ENCODE peak calls at places on chromosomes 13 and 19, in eight cellular contexts. One of them, this sample, is unnamed.
A peak's percentile ranks its signal among the peaks of the same experiment; 100 is the strongest.

GRCh38 chr19:44677019-44677809 is 5.9 kb downstream of the CEACAM19 start:
- DNase-seq in HFFc6: peak; percentile 65
- DNase-seq in cardiac fibroblast: peak; percentile 83
- DNase-seq in stimulated activated naive CD8-positive, alpha-beta T cell treated with anti-CD3 and anti-CD28 coated beads, Interleukin-15, amount 100 ng/mL, for 72 hours: no peak
- DNase-seq in activated CD4-positive, alpha-beta T cell treated with anti-CD3 and anti-CD28 coated beads, Interleukin-2, amount 10 ng/mL, durations not matched to agents 7 days and 5 days: no peak
- DNase-seq in lung: no peak
- DNase-seq in myocyte: peak; percentile 35
- DNase-seq in activated naive CD8-positive, alpha-beta T cell treated with anti-CD3 and anti-CD28 coated beads, Interleukin-2, amount 50 U/mL, for 24 hours: no peak
- DNase-seq in this sample: peak; percentile 62

GRCh38 chr19:58353717-58354477 is 605 bp upstream of the A1BG start:
- DNase-seq in cardiac fibroblast: no peak
- DNase-seq in activated CD4-positive, alpha-beta T cell treated with anti-CD3 and anti-CD28 coated beads, Interleukin-2, amount 10 ng/mL, durations not matched to agents 7 days and 5 days: no peak
- DNase-seq in lung: no peak
- DNase-seq in activated naive CD8-positive, alpha-beta T cell treated with anti-CD3 and anti-CD28 coated beads, Interleukin-2, amount 50 U/mL, for 24 hours: no peak
- DNase-seq in HFFc6: no peak
- DNase-seq in myocyte: no peak
- DNase-seq in stimulated activated naive CD8-positive, alpha-beta T cell treated with anti-CD3 and anti-CD28 coated beads, Interleukin-15, amount 100 ng/mL, for 72 hours: no peak
- DNase-seq in this sample: no peak

GRCh38 chr13:91482427-91482826 is 84.0 kb downstream of the GPC5 start:
- DNase-seq in activated CD4-positive, alpha-beta T cell treated with anti-CD3 and anti-CD28 coated beads, Interleukin-2, amount 10 ng/mL, durations not matched to agents 7 days and 5 days: no peak
- DNase-seq in stimulated activated naive CD8-positive, alpha-beta T cell treated with anti-CD3 and anti-CD28 coated beads, Interleukin-15, amount 100 ng/mL, for 72 hours: no peak
- DNase-seq in activated naive CD8-positive, alpha-beta T cell treated with anti-CD3 and anti-CD28 coated beads, Interleukin-2, amount 50 U/mL, for 24 hours: no peak
- DNase-seq in cardiac fibroblast: no peak
- DNase-seq in lung: no peak
- DNase-seq in HFFc6: no peak
- DNase-seq in myocyte: no peak
- DNase-seq in this sample: no peak

GRCh38 chr19:39416152-39416551 is 3.7 kb downstream of the PLEKHG2 start:
- DNase-seq in lung: no peak
- DNase-seq in HFFc6: no peak
- DNase-seq in myocyte: no peak
- DNase-seq in cardiac fibroblast: no peak
- DNase-seq in stimulated activated naive CD8-positive, alpha-beta T cell treated with anti-CD3 and anti-CD28 coated beads, Interleukin-15, amount 100 ng/mL, for 72 hours: no peak
- DNase-seq in activated CD4-positive, alpha-beta T cell treated with anti-CD3 and anti-CD28 coated beads, Interleukin-2, amount 10 ng/mL, durations not matched to agents 7 days and 5 days: no peak
- DNase-seq in activated naive CD8-positive, alpha-beta T cell treated with anti-CD3 and anti-CD28 coated beads, Interleukin-2, amount 50 U/mL, for 24 hours: no peak
- DNase-seq in this sample: no peak

GRCh38 chr19:16612631-16613030 is 15.4 kb downstream of the MED26 start:
- DNase-seq in activated naive CD8-positive, alpha-beta T cell treated with anti-CD3 and anti-CD28 coated beads, Interleukin-2, amount 50 U/mL, for 24 hours: no peak
- DNase-seq in cardiac fibroblast: peak; percentile 57
- DNase-seq in myocyte: no peak
- DNase-seq in stimulated activated naive CD8-positive, alpha-beta T cell treated with anti-CD3 and anti-CD28 coated beads, Interleukin-15, amount 100 ng/mL, for 72 hours: no peak
- DNase-seq in HFFc6: no peak
- DNase-seq in lung: no peak
- DNase-seq in activated CD4-positive, alpha-beta T cell treated with anti-CD3 and anti-CD28 coated beads, Interleukin-2, amount 10 ng/mL, durations not matched to agents 7 days and 5 days: no peak
- DNase-seq in this sample: peak; percentile 54

GRCh38 chr13:36362251-36362650 is 16.1 kb upstream of the SPART start:
- DNase-seq in activated naive CD8-positive, alpha-beta T cell treated with anti-CD3 and anti-CD28 coated beads, Interleukin-2, amount 50 U/mL, for 24 hours: no peak
- DNase-seq in lung: no peak
- DNase-seq in myocyte: peak; percentile 20
- DNase-seq in cardiac fibroblast: peak; percentile 93
- DNase-seq in HFFc6: peak; percentile 67
- DNase-seq in stimulated activated naive CD8-positive, alpha-beta T cell treated with anti-CD3 and anti-CD28 coated beads, Interleukin-15, amount 100 ng/mL, for 72 hours: no peak
- DNase-seq in activated CD4-positive, alpha-beta T cell treated with anti-CD3 and anti-CD28 coated beads, Interleukin-2, amount 10 ng/mL, durations not matched to agents 7 days and 5 days: no peak
- DNase-seq in this sample: peak; percentile 78

GRCh38 chr19:49347835-49348234 is 12.6 kb downstream of the CD37 start:
- DNase-seq in activated CD4-positive, alpha-beta T cell treated with anti-CD3 and anti-CD28 coated beads, Interleukin-2, amount 10 ng/mL, durations not matched to agents 7 days and 5 days: no peak
- DNase-seq in cardiac fibroblast: peak; percentile 74
- DNase-seq in stimulated activated naive CD8-positive, alpha-beta T cell treated with anti-CD3 and anti-CD28 coated beads, Interleukin-15, amount 100 ng/mL, for 72 hours: no peak
- DNase-seq in activated naive CD8-positive, alpha-beta T cell treated with anti-CD3 and anti-CD28 coated beads, Interleukin-2, amount 50 U/mL, for 24 hours: no peak
- DNase-seq in lung: no peak
- DNase-seq in myocyte: peak; percentile 44
- DNase-seq in HFFc6: peak; percentile 68
- DNase-seq in this sample: peak; percentile 62

GRCh38 chr13:51801631-51802099 is 2.3 kb downstream of the DHRS12 start:
- DNase-seq in activated naive CD8-positive, alpha-beta T cell treated with anti-CD3 and anti-CD28 coated beads, Interleukin-2, amount 50 U/mL, for 24 hours: no peak
- DNase-seq in myocyte: peak; percentile 43
- DNase-seq in lung: peak; percentile 76
- DNase-seq in stimulated activated naive CD8-positive, alpha-beta T cell treated with anti-CD3 and anti-CD28 coated beads, Interleukin-15, amount 100 ng/mL, for 72 hours: no peak
- DNase-seq in activated CD4-positive, alpha-beta T cell treated with anti-CD3 and anti-CD28 coated beads, Interleukin-2, amount 10 ng/mL, durations not matched to agents 7 days and 5 days: no peak
- DNase-seq in cardiac fibroblast: peak; percentile 38
- DNase-seq in HFFc6: no peak
- DNase-seq in this sample: no peak

GRCh38 chr13:29594310-29594709 is 1.2 kb downstream of the SLC7A1 start:
- DNase-seq in myocyte: peak; percentile 80
- DNase-seq in HFFc6: peak; percentile 85
- DNase-seq in stimulated activated naive CD8-positive, alpha-beta T cell treated with anti-CD3 and anti-CD28 coated beads, Interleukin-15, amount 100 ng/mL, for 72 hours: no peak
- DNase-seq in activated CD4-positive, alpha-beta T cell treated with anti-CD3 and anti-CD28 coated beads, Interleukin-2, amount 10 ng/mL, durations not matched to agents 7 days and 5 days: peak; percentile 44
- DNase-seq in lung: no peak
- DNase-seq in cardiac fibroblast: peak; percentile 88
- DNase-seq in activated naive CD8-positive, alpha-beta T cell treated with anti-CD3 and anti-CD28 coated beads, Interleukin-2, amount 50 U/mL, for 24 hours: peak; percentile 44
- DNase-seq in this sample: peak; percentile 65

GRCh38 chr19:17865364-17866311 is 5.9 kb downstream of the RPL18A start:
- DNase-seq in myocyte: no peak
- DNase-seq in stimulated activated naive CD8-positive, alpha-beta T cell treated with anti-CD3 and anti-CD28 coated beads, Interleukin-15, amount 100 ng/mL, for 72 hours: no peak
- DNase-seq in activated naive CD8-positive, alpha-beta T cell treated with anti-CD3 and anti-CD28 coated beads, Interleukin-2, amount 50 U/mL, for 24 hours: no peak
- DNase-seq in activated CD4-positive, alpha-beta T cell treated with anti-CD3 and anti-CD28 coated beads, Interleukin-2, amount 10 ng/mL, durations not matched to agents 7 days and 5 days: no peak
- DNase-seq in cardiac fibroblast: peak; percentile 27
- DNase-seq in HFFc6: no peak
- DNase-seq in lung: no peak
- DNase-seq in this sample: no peak

GRCh38 chr13:62964522-62964921 is 1548.9 kb upstream of the PCDH20 start:
- DNase-seq in stimulated activated naive CD8-positive, alpha-beta T cell treated with anti-CD3 and anti-CD28 coated beads, Interleukin-15, amount 100 ng/mL, for 72 hours: no peak
- DNase-seq in activated naive CD8-positive, alpha-beta T cell treated with anti-CD3 and anti-CD28 coated beads, Interleukin-2, amount 50 U/mL, for 24 hours: no peak
- DNase-seq in myocyte: no peak
- DNase-seq in lung: no peak
- DNase-seq in activated CD4-positive, alpha-beta T cell treated with anti-CD3 and anti-CD28 coated beads, Interleukin-2, amount 10 ng/mL, durations not matched to agents 7 days and 5 days: no peak
- DNase-seq in cardiac fibroblast: no peak
- DNase-seq in HFFc6: no peak
- DNase-seq in this sample: no peak

GRCh38 chr19:51689751-51690358 is 3.3 kb upstream of the SPACA6 start:
- DNase-seq in activated naive CD8-positive, alpha-beta T cell treated with anti-CD3 and anti-CD28 coated beads, Interleukin-2, amount 50 U/mL, for 24 hours: no peak
- DNase-seq in cardiac fibroblast: peak; percentile 28
- DNase-seq in myocyte: peak; percentile 29
- DNase-seq in lung: peak; percentile 39
- DNase-seq in activated CD4-positive, alpha-beta T cell treated with anti-CD3 and anti-CD28 coated beads, Interleukin-2, amount 10 ng/mL, durations not matched to agents 7 days and 5 days: no peak
- DNase-seq in HFFc6: no peak
- DNase-seq in stimulated activated naive CD8-positive, alpha-beta T cell treated with anti-CD3 and anti-CD28 coated beads, Interleukin-15, amount 100 ng/mL, for 72 hours: no peak
- DNase-seq in this sample: peak; percentile 64

GRCh38 chr13:19634129-19634740 is 776 bp downstream of the MPHOSPH8 start:
- DNase-seq in cardiac fibroblast: peak; percentile 60
- DNase-seq in lung: no peak
- DNase-seq in activated CD4-positive, alpha-beta T cell treated with anti-CD3 and anti-CD28 coated beads, Interleukin-2, amount 10 ng/mL, durations not matched to agents 7 days and 5 days: peak; percentile 33
- DNase-seq in stimulated activated naive CD8-positive, alpha-beta T cell treated with anti-CD3 and anti-CD28 coated beads, Interleukin-15, amount 100 ng/mL, for 72 hours: no peak
- DNase-seq in HFFc6: peak; percentile 43
- DNase-seq in myocyte: peak; percentile 59
- DNase-seq in activated naive CD8-positive, alpha-beta T cell treated with anti-CD3 and anti-CD28 coated beads, Interleukin-2, amount 50 U/mL, for 24 hours: no peak
- DNase-seq in this sample: peak; percentile 55

GRCh38 chr19:13974073-13974472 is 21.8 kb downstream of the DCAF15 start:
- DNase-seq in cardiac fibroblast: no peak
- DNase-seq in lung: no peak
- DNase-seq in myocyte: no peak
- DNase-seq in activated CD4-positive, alpha-beta T cell treated with anti-CD3 and anti-CD28 coated beads, Interleukin-2, amount 10 ng/mL, durations not matched to agents 7 days and 5 days: peak; percentile 67
- DNase-seq in stimulated activated naive CD8-positive, alpha-beta T cell treated with anti-CD3 and anti-CD28 coated beads, Interleukin-15, amount 100 ng/mL, for 72 hours: no peak
- DNase-seq in activated naive CD8-positive, alpha-beta T cell treated with anti-CD3 and anti-CD28 coated beads, Interleukin-2, amount 50 U/mL, for 24 hours: peak; percentile 22
- DNase-seq in HFFc6: no peak
- DNase-seq in this sample: peak; percentile 23

GRCh38 chr13:39952244-39953233 is 297.1 kb downstream of the COG6 start:
- DNase-seq in HFFc6: peak; percentile 20
- DNase-seq in myocyte: no peak
- DNase-seq in activated naive CD8-positive, alpha-beta T cell treated with anti-CD3 and anti-CD28 coated beads, Interleukin-2, amount 50 U/mL, for 24 hours: no peak
- DNase-seq in stimulated activated naive CD8-positive, alpha-beta T cell treated with anti-CD3 and anti-CD28 coated beads, Interleukin-15, amount 100 ng/mL, for 72 hours: no peak
- DNase-seq in lung: no peak
- DNase-seq in cardiac fibroblast: peak; percentile 74
- DNase-seq in activated CD4-positive, alpha-beta T cell treated with anti-CD3 and anti-CD28 coated beads, Interleukin-2, amount 10 ng/mL, durations not matched to agents 7 days and 5 days: no peak
- DNase-seq in this sample: peak; percentile 70

GRCh38 chr13:19818223-19818842 is 35.6 kb upstream of the PSPC1 start:
- DNase-seq in myocyte: no peak
- DNase-seq in stimulated activated naive CD8-positive, alpha-beta T cell treated with anti-CD3 and anti-CD28 coated beads, Interleukin-15, amount 100 ng/mL, for 72 hours: peak; percentile 16
- DNase-seq in activated CD4-positive, alpha-beta T cell treated with anti-CD3 and anti-CD28 coated beads, Interleukin-2, amount 10 ng/mL, durations not matched to agents 7 days and 5 days: peak; percentile 28
- DNase-seq in lung: peak; percentile 74
- DNase-seq in cardiac fibroblast: no peak
- DNase-seq in activated naive CD8-positive, alpha-beta T cell treated with anti-CD3 and anti-CD28 coated beads, Interleukin-2, amount 50 U/mL, for 24 hours: peak; percentile 40
- DNase-seq in HFFc6: no peak
- DNase-seq in this sample: peak; percentile 42

GRCh38 chr19:49564616-49565045 is 15.7 kb downstream of the NOSIP start:
- DNase-seq in activated CD4-positive, alpha-beta T cell treated with anti-CD3 and anti-CD28 coated beads, Interleukin-2, amount 10 ng/mL, durations not matched to agents 7 days and 5 days: peak; percentile 25
- DNase-seq in lung: no peak
- DNase-seq in activated naive CD8-positive, alpha-beta T cell treated with anti-CD3 and anti-CD28 coated beads, Interleukin-2, amount 50 U/mL, for 24 hours: no peak
- DNase-seq in myocyte: no peak
- DNase-seq in stimulated activated naive CD8-positive, alpha-beta T cell treated with anti-CD3 and anti-CD28 coated beads, Interleukin-15, amount 100 ng/mL, for 72 hours: no peak
- DNase-seq in HFFc6: no peak
- DNase-seq in cardiac fibroblast: no peak
- DNase-seq in this sample: no peak

GRCh38 chr13:81302125-81302524 is 961.2 kb upstream of the SPRY2 start:
- DNase-seq in stimulated activated naive CD8-positive, alpha-beta T cell treated with anti-CD3 and anti-CD28 coated beads, Interleukin-15, amount 100 ng/mL, for 72 hours: no peak
- DNase-seq in activated naive CD8-positive, alpha-beta T cell treated with anti-CD3 and anti-CD28 coated beads, Interleukin-2, amount 50 U/mL, for 24 hours: no peak
- DNase-seq in cardiac fibroblast: no peak
- DNase-seq in myocyte: no peak
- DNase-seq in activated CD4-positive, alpha-beta T cell treated with anti-CD3 and anti-CD28 coated beads, Interleukin-2, amount 10 ng/mL, durations not matched to agents 7 days and 5 days: no peak
- DNase-seq in lung: no peak
- DNase-seq in HFFc6: no peak
- DNase-seq in this sample: no peak

GRCh38 chr13:45879666-45880065 is 28.1 kb upstream of the SIAH3 start:
- DNase-seq in HFFc6: no peak
- DNase-seq in activated CD4-positive, alpha-beta T cell treated with anti-CD3 and anti-CD28 coated beads, Interleukin-2, amount 10 ng/mL, durations not matched to agents 7 days and 5 days: no peak
- DNase-seq in stimulated activated naive CD8-positive, alpha-beta T cell treated with anti-CD3 and anti-CD28 coated beads, Interleukin-15, amount 100 ng/mL, for 72 hours: no peak
- DNase-seq in cardiac fibroblast: peak; percentile 8
- DNase-seq in activated naive CD8-positive, alpha-beta T cell treated with anti-CD3 and anti-CD28 coated beads, Interleukin-2, amount 50 U/mL, for 24 hours: no peak
- DNase-seq in lung: no peak
- DNase-seq in myocyte: no peak
- DNase-seq in this sample: no peak

GRCh38 chr19:41705393-41706174 is 2.8 kb upstream of the CEACAM5 start:
- DNase-seq in activated CD4-positive, alpha-beta T cell treated with anti-CD3 and anti-CD28 coated beads, Interleukin-2, amount 10 ng/mL, durations not matched to agents 7 days and 5 days: peak; percentile 34
- DNase-seq in stimulated activated naive CD8-positive, alpha-beta T cell treated with anti-CD3 and anti-CD28 coated beads, Interleukin-15, amount 100 ng/mL, for 72 hours: no peak
- DNase-seq in activated naive CD8-positive, alpha-beta T cell treated with anti-CD3 and anti-CD28 coated beads, Interleukin-2, amount 50 U/mL, for 24 hours: peak; percentile 47
- DNase-seq in myocyte: peak; percentile 32
- DNase-seq in HFFc6: no peak
- DNase-seq in lung: no peak
- DNase-seq in cardiac fibroblast: peak; percentile 4
- DNase-seq in this sample: peak; percentile 17

GRCh38 chr13:86087241-86087640 is 288.0 kb upstream of the SLITRK6 start:
- DNase-seq in activated naive CD8-positive, alpha-beta T cell treated with anti-CD3 and anti-CD28 coated beads, Interleukin-2, amount 50 U/mL, for 24 hours: no peak
- DNase-seq in myocyte: no peak
- DNase-seq in lung: no peak
- DNase-seq in HFFc6: no peak
- DNase-seq in activated CD4-positive, alpha-beta T cell treated with anti-CD3 and anti-CD28 coated beads, Interleukin-2, amount 10 ng/mL, durations not matched to agents 7 days and 5 days: no peak
- DNase-seq in cardiac fibroblast: no peak
- DNase-seq in stimulated activated naive CD8-positive, alpha-beta T cell treated with anti-CD3 and anti-CD28 coated beads, Interleukin-15, amount 100 ng/mL, for 72 hours: no peak
- DNase-seq in this sample: no peak

GRCh38 chr13:30877335-30877734 is 28.7 kb upstream of the MEDAG start:
- DNase-seq in activated naive CD8-positive, alpha-beta T cell treated with anti-CD3 and anti-CD28 coated beads, Interleukin-2, amount 50 U/mL, for 24 hours: no peak
- DNase-seq in activated CD4-positive, alpha-beta T cell treated with anti-CD3 and anti-CD28 coated beads, Interleukin-2, amount 10 ng/mL, durations not matched to agents 7 days and 5 days: no peak
- DNase-seq in stimulated activated naive CD8-positive, alpha-beta T cell treated with anti-CD3 and anti-CD28 coated beads, Interleukin-15, amount 100 ng/mL, for 72 hours: no peak
- DNase-seq in HFFc6: peak; percentile 51
- DNase-seq in lung: no peak
- DNase-seq in cardiac fibroblast: peak; percentile 79
- DNase-seq in myocyte: no peak
- DNase-seq in this sample: peak; percentile 77

GRCh38 chr13:48304132-48304876 is 753 bp downstream of the RB1 start:
- DNase-seq in cardiac fibroblast: peak; percentile 56
- DNase-seq in myocyte: peak; percentile 73
- DNase-seq in HFFc6: peak; percentile 42
- DNase-seq in stimulated activated naive CD8-positive, alpha-beta T cell treated with anti-CD3 and anti-CD28 coated beads, Interleukin-15, amount 100 ng/mL, for 72 hours: no peak
- DNase-seq in activated naive CD8-positive, alpha-beta T cell treated with anti-CD3 and anti-CD28 coated beads, Interleukin-2, amount 50 U/mL, for 24 hours: peak; percentile 35
- DNase-seq in lung: no peak
- DNase-seq in activated CD4-positive, alpha-beta T cell treated with anti-CD3 and anti-CD28 coated beads, Interleukin-2, amount 10 ng/mL, durations not matched to agents 7 days and 5 days: peak; percentile 41
- DNase-seq in this sample: peak; percentile 59

GRCh38 chr19:29593869-29594268 is 12.2 kb upstream of the POP4 start:
- DNase-seq in stimulated activated naive CD8-positive, alpha-beta T cell treated with anti-CD3 and anti-CD28 coated beads, Interleukin-15, amount 100 ng/mL, for 72 hours: no peak
- DNase-seq in activated CD4-positive, alpha-beta T cell treated with anti-CD3 and anti-CD28 coated beads, Interleukin-2, amount 10 ng/mL, durations not matched to agents 7 days and 5 days: no peak
- DNase-seq in cardiac fibroblast: no peak
- DNase-seq in HFFc6: no peak
- DNase-seq in lung: no peak
- DNase-seq in myocyte: no peak
- DNase-seq in activated naive CD8-positive, alpha-beta T cell treated with anti-CD3 and anti-CD28 coated beads, Interleukin-2, amount 50 U/mL, for 24 hours: no peak
- DNase-seq in this sample: no peak

GRCh38 chr13:23741879-23742510 is 147.2 kb downstream of the MIPEP start:
- DNase-seq in lung: no peak
- DNase-seq in cardiac fibroblast: peak; percentile 24
- DNase-seq in HFFc6: no peak
- DNase-seq in activated CD4-positive, alpha-beta T cell treated with anti-CD3 and anti-CD28 coated beads, Interleukin-2, amount 10 ng/mL, durations not matched to agents 7 days and 5 days: no peak
- DNase-seq in stimulated activated naive CD8-positive, alpha-beta T cell treated with anti-CD3 and anti-CD28 coated beads, Interleukin-15, amount 100 ng/mL, for 72 hours: no peak
- DNase-seq in activated naive CD8-positive, alpha-beta T cell treated with anti-CD3 and anti-CD28 coated beads, Interleukin-2, amount 50 U/mL, for 24 hours: no peak
- DNase-seq in myocyte: no peak
- DNase-seq in this sample: no peak

GRCh38 chr19:6276447-6276846 is 3.3 kb downstream of the MLLT1 start:
- DNase-seq in lung: peak; percentile 54
- DNase-seq in cardiac fibroblast: peak; percentile 77
- DNase-seq in activated naive CD8-positive, alpha-beta T cell treated with anti-CD3 and anti-CD28 coated beads, Interleukin-2, amount 50 U/mL, for 24 hours: no peak
- DNase-seq in stimulated activated naive CD8-positive, alpha-beta T cell treated with anti-CD3 and anti-CD28 coated beads, Interleukin-15, amount 100 ng/mL, for 72 hours: no peak
- DNase-seq in HFFc6: peak; percentile 44
- DNase-seq in myocyte: peak; percentile 73
- DNase-seq in activated CD4-positive, alpha-beta T cell treated with anti-CD3 and anti-CD28 coated beads, Interleukin-2, amount 10 ng/mL, durations not matched to agents 7 days and 5 days: no peak
- DNase-seq in this sample: peak; percentile 77

GRCh38 chr19:28313633-28314032 is 899.3 kb downstream of the UQCRFS1 start:
- DNase-seq in cardiac fibroblast: peak; percentile 77
- DNase-seq in myocyte: no peak
- DNase-seq in activated naive CD8-positive, alpha-beta T cell treated with anti-CD3 and anti-CD28 coated beads, Interleukin-2, amount 50 U/mL, for 24 hours: no peak
- DNase-seq in lung: no peak
- DNase-seq in stimulated activated naive CD8-positive, alpha-beta T cell treated with anti-CD3 and anti-CD28 coated beads, Interleukin-15, amount 100 ng/mL, for 72 hours: no peak
- DNase-seq in HFFc6: no peak
- DNase-seq in activated CD4-positive, alpha-beta T cell treated with anti-CD3 and anti-CD28 coated beads, Interleukin-2, amount 10 ng/mL, durations not matched to agents 7 days and 5 days: no peak
- DNase-seq in this sample: peak; percentile 80

GRCh38 chr13:101127741-101128353 is 288.5 kb downstream of the NALCN start:
- DNase-seq in myocyte: peak; percentile 61
- DNase-seq in HFFc6: peak; percentile 37
- DNase-seq in cardiac fibroblast: peak; percentile 71
- DNase-seq in activated CD4-positive, alpha-beta T cell treated with anti-CD3 and anti-CD28 coated beads, Interleukin-2, amount 10 ng/mL, durations not matched to agents 7 days and 5 days: peak; percentile 37
- DNase-seq in lung: no peak
- DNase-seq in activated naive CD8-positive, alpha-beta T cell treated with anti-CD3 and anti-CD28 coated beads, Interleukin-2, amount 50 U/mL, for 24 hours: peak; percentile 9
- DNase-seq in stimulated activated naive CD8-positive, alpha-beta T cell treated with anti-CD3 and anti-CD28 coated beads, Interleukin-15, amount 100 ng/mL, for 72 hours: peak; percentile 10
- DNase-seq in this sample: peak; percentile 67

GRCh38 chr13:66915596-66916185 is 314.4 kb downstream of the PCDH9 start:
- DNase-seq in stimulated activated naive CD8-positive, alpha-beta T cell treated with anti-CD3 and anti-CD28 coated beads, Interleukin-15, amount 100 ng/mL, for 72 hours: no peak
- DNase-seq in lung: no peak
- DNase-seq in activated naive CD8-positive, alpha-beta T cell treated with anti-CD3 and anti-CD28 coated beads, Interleukin-2, amount 50 U/mL, for 24 hours: no peak
- DNase-seq in myocyte: no peak
- DNase-seq in cardiac fibroblast: peak; percentile 66
- DNase-seq in activated CD4-positive, alpha-beta T cell treated with anti-CD3 and anti-CD28 coated beads, Interleukin-2, amount 10 ng/mL, durations not matched to agents 7 days and 5 days: no peak
- DNase-seq in HFFc6: peak; percentile 0
- DNase-seq in this sample: peak; percentile 61

GRCh38 chr19:46670874-46671273 is 9.9 kb upstream of the DACT3 start:
- DNase-seq in myocyte: no peak
- DNase-seq in lung: no peak
- DNase-seq in activated naive CD8-positive, alpha-beta T cell treated with anti-CD3 and anti-CD28 coated beads, Interleukin-2, amount 50 U/mL, for 24 hours: no peak
- DNase-seq in activated CD4-positive, alpha-beta T cell treated with anti-CD3 and anti-CD28 coated beads, Interleukin-2, amount 10 ng/mL, durations not matched to agents 7 days and 5 days: no peak
- DNase-seq in cardiac fibroblast: peak; percentile 22
- DNase-seq in stimulated activated naive CD8-positive, alpha-beta T cell treated with anti-CD3 and anti-CD28 coated beads, Interleukin-15, amount 100 ng/mL, for 72 hours: no peak
- DNase-seq in HFFc6: peak; percentile 39
- DNase-seq in this sample: peak; percentile 11

GRCh38 chr19:11964858-11965645 is at the start of gene ZNF763:
- DNase-seq in stimulated activated naive CD8-positive, alpha-beta T cell treated with anti-CD3 and anti-CD28 coated beads, Interleukin-15, amount 100 ng/mL, for 72 hours: peak; percentile 86
- DNase-seq in myocyte: peak; percentile 86
- DNase-seq in HFFc6: peak; percentile 61
- DNase-seq in activated CD4-positive, alpha-beta T cell treated with anti-CD3 and anti-CD28 coated beads, Interleukin-2, amount 10 ng/mL, durations not matched to agents 7 days and 5 days: peak; percentile 93
- DNase-seq in cardiac fibroblast: peak; percentile 81
- DNase-seq in lung: peak; percentile 97
- DNase-seq in activated naive CD8-positive, alpha-beta T cell treated with anti-CD3 and anti-CD28 coated beads, Interleukin-2, amount 50 U/mL, for 24 hours: peak; percentile 90
- DNase-seq in this sample: peak; percentile 81

GRCh38 chr19:33206261-33207039 is 12.3 kb downstream of the LRP3 start:
- DNase-seq in stimulated activated naive CD8-positive, alpha-beta T cell treated with anti-CD3 and anti-CD28 coated beads, Interleukin-15, amount 100 ng/mL, for 72 hours: no peak
- DNase-seq in lung: no peak
- DNase-seq in activated CD4-positive, alpha-beta T cell treated with anti-CD3 and anti-CD28 coated beads, Interleukin-2, amount 10 ng/mL, durations not matched to agents 7 days and 5 days: no peak
- DNase-seq in myocyte: no peak
- DNase-seq in cardiac fibroblast: no peak
- DNase-seq in activated naive CD8-positive, alpha-beta T cell treated with anti-CD3 and anti-CD28 coated beads, Interleukin-2, amount 50 U/mL, for 24 hours: no peak
- DNase-seq in HFFc6: no peak
- DNase-seq in this sample: no peak

GRCh38 chr13:50512602-50513527 is 330.6 kb downstream of the DLEU7 start:
- DNase-seq in lung: peak; percentile 65
- DNase-seq in activated naive CD8-positive, alpha-beta T cell treated with anti-CD3 and anti-CD28 coated beads, Interleukin-2, amount 50 U/mL, for 24 hours: peak; percentile 48
- DNase-seq in HFFc6: no peak
- DNase-seq in cardiac fibroblast: peak; percentile 69
- DNase-seq in myocyte: peak; percentile 68
- DNase-seq in stimulated activated naive CD8-positive, alpha-beta T cell treated with anti-CD3 and anti-CD28 coated beads, Interleukin-15, amount 100 ng/mL, for 72 hours: peak; percentile 39
- DNase-seq in activated CD4-positive, alpha-beta T cell treated with anti-CD3 and anti-CD28 coated beads, Interleukin-2, amount 10 ng/mL, durations not matched to agents 7 days and 5 days: peak; percentile 65
- DNase-seq in this sample: peak; percentile 57

GRCh38 chr19:50427997-50428425 is 4.7 kb upstream of the MYBPC2 start:
- DNase-seq in activated CD4-positive, alpha-beta T cell treated with anti-CD3 and anti-CD28 coated beads, Interleukin-2, amount 10 ng/mL, durations not matched to agents 7 days and 5 days: peak; percentile 47
- DNase-seq in myocyte: peak; percentile 74
- DNase-seq in lung: peak; percentile 86
- DNase-seq in HFFc6: peak; percentile 47
- DNase-seq in cardiac fibroblast: peak; percentile 64
- DNase-seq in activated naive CD8-positive, alpha-beta T cell treated with anti-CD3 and anti-CD28 coated beads, Interleukin-2, amount 50 U/mL, for 24 hours: peak; percentile 41
- DNase-seq in stimulated activated naive CD8-positive, alpha-beta T cell treated with anti-CD3 and anti-CD28 coated beads, Interleukin-15, amount 100 ng/mL, for 72 hours: no peak
- DNase-seq in this sample: peak; percentile 84